ENCODE peak calls at places on chromosome 13, in nine cellular contexts. W is body of pancreas, P is fibroblast of pulmonary artery, Y is mammary epithelial cell, D is fibroblast of villous mesenchyme, A is Peyer's patch, C is heart right ventricle, O is foreskin fibroblast, R is uterus. I is an unnamed sample.

GRCh38 chr13:109567315-109567714 is 219.1 kb downstream of the IRS2 start:
- DNase-seq in W (no peak), A (no peak), D (no peak), R (no peak), C (no peak), O (peak), P (peak), Y (no peak), I (no peak)

GRCh38 chr13:114208134-114208533 is 26.6 kb upstream of the CDC16 start:
- DNase-seq in Y (no peak), A (no peak), O (no peak), D (no peak), C (no peak), P (no peak), R (no peak), W (no peak), I (no peak)

GRCh38 chr13:113110048-113110851 is 4.7 kb downstream of the F7 start:
- DNase-seq in O (no peak), D (no peak), A (no peak), C (no peak), Y (no peak), P (no peak), W (peak), R (no peak), I (no peak)

GRCh38 chr13:27006519-27007161 is 165.0 kb downstream of the USP12 start:
- DNase-seq in W (peak), P (peak), A (no peak), R (no peak), Y (peak), O (peak), C (no peak), D (peak), I (no peak)

GRCh38 chr13:42539670-42540069 is 34.3 kb upstream of the TNFSF11 start:
- DNase-seq in A (no peak), D (no peak), Y (peak), C (no peak), P (peak), W (no peak), O (no peak), R (no peak), I (no peak)

GRCh38 chr13:97367427-97367826 is 66.5 kb upstream of the RAP2A start:
- DNase-seq in C (no peak), O (peak), P (peak), Y (no peak), R (peak), D (peak), W (no peak), A (no peak), I (peak)

GRCh38 chr13:94400874-94401273 is 78.6 kb downstream of the DCT start:
- DNase-seq in D (no peak), W (no peak), C (no peak), O (no peak), R (no peak), Y (no peak), A (no peak), P (no peak), I (no peak)

GRCh38 chr13:79477968-79478367 is 3.0 kb upstream of the NDFIP2 start:
- DNase-seq in D (no peak), A (no peak), O (no peak), W (no peak), C (peak), R (no peak), P (no peak), Y (peak), I (no peak)

GRCh38 chr13:79812070-79812850 is 331.3 kb downstream of the NDFIP2 start:
- DNase-seq in R (no peak), C (no peak), W (no peak), O (no peak), D (no peak), Y (no peak), P (no peak), A (no peak), I (no peak)

GRCh38 chr13:113143466-113144254 is 14.8 kb upstream of the PROZ start:
- DNase-seq in W (no peak), C (no peak), O (no peak), D (no peak), Y (no peak), R (no peak), A (no peak), P (no peak), I (no peak)

GRCh38 chr13:50651916-50652315 is 191.6 kb downstream of the DLEU7 start:
- DNase-seq in Y (no peak), W (no peak), C (no peak), O (no peak), A (no peak), D (no peak), R (no peak), P (no peak), I (no peak)

GRCh38 chr13:36355632-36356031 is 9.4 kb upstream of the SPART start:
- DNase-seq in Y (no peak), A (no peak), C (no peak), P (no peak), D (no peak), W (no peak), R (no peak), O (no peak), I (no peak)

GRCh38 chr13:31951215-31951678 is 80.3 kb upstream of the FRY start:
- DNase-seq in D (no peak), Y (peak), O (peak), C (peak), W (peak), A (peak), P (no peak), R (no peak), I (no peak)

GRCh38 chr13:27704681-27705080 is 83.0 kb downstream of the POLR1D start:
- DNase-seq in A (no peak), O (no peak), Y (peak), C (no peak), P (no peak), R (no peak), D (peak), W (no peak), I (no peak)

DNA sequence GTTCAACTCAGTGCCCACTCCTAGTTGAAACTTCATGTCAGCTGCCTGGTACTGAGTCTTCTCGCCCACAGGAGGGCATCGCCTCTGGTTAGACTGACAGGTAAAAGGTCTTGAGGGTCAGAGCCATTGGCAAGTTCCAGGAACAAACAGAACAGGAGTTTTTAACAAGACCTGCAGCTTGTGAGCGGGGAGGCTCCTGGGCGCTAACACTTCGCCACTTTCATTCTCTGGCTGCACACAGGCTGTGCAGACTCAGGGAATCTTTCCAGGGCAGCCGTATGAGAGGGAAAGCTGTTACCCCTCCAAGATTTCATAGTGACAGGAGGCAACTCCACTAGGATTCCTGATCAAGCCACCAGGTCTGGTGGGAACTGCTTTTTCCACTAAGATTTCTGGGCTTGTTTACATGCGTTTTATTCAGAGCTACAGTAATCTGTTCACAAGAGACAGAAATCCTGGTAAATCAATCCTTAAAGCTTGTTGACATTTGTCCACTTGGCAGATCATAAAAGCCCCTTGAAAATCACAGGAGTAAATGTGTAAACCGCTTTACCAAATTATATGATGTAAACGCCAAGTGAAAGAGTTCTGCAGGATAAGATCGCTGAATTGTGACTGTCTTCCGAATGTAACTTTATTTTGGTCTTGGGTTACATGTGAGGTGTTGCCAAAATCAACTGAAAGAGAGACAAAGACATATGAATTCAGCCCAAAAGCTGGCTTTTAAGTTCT is 190.6 kb downstream of the MZT1 start:
- DNase-seq in Y (no peak), A (no peak), W (no peak), R (no peak), P (no peak), D (no peak), C (peak), O (no peak), I (no peak)
- H3K4me3 ChIP-seq in Y (no peak), A (no peak), W (no peak), R (no peak), P (no peak), D (no peak), C (no peak), O (no peak), I (no peak)

GRCh38 chr13:48303331-48304131 is at the start of gene RB1:
- DNase-seq in C (peak), O (peak), R (peak), D (peak), A (peak), P (peak), Y (peak), W (peak), I (peak)
- TF ChIP-seq CTCF in C (no peak), O (no peak), R (no peak), D (no peak), A (no peak), P (no peak), Y (no peak), W (peak), I (no peak)

GRCh38 chr13:46386996-46387851 is at the start of gene RUBCNL:
- DNase-seq in W (no peak), A (peak), O (no peak), C (no peak), D (no peak), Y (peak), P (no peak), R (peak), I (no peak)
- H3K4me3 ChIP-seq in W (peak), A (peak), O (peak), C (peak), D (peak), Y (peak), P (peak), R (peak), I (peak)

DNA sequence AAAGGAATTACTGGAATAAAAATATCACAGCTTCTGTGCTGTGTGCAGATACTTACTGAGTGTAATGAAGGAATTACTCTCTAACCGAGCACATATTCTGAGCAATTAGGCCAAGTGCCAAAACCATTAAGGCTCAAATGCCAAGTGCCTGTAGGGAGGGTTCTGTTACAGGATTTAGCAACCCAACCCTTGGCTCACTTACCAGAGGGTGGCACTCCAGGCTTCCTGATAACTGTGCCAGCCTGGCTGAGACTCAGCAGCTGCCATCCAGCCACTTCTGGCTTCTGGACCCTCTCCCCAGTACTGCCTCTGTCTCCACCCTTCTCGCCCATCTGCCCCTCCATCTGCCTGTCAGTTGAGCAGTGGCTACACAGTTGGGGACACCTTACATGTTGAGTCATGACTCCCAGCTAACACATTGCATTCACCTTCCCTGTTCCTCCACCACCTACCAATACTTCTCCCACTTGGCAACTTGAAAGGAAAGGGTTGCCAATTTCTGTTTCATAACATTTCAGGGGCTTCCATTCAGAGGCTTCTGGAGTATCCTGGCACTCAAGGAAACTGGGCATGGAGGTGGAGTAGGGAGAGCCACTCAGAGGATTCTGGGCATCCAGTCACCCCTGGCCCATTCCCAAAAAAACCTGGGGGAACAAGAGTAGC is 110.5 kb downstream of the COG6 start:
- DNase-seq in R (peak), O (no peak), C (peak), W (peak), D (peak), Y (peak), A (no peak), P (no peak), I (peak)
- TF ChIP-seq CTCF in R (no peak), O (no peak), C (peak), W (peak), D (peak), Y (peak), A (peak), P (peak), I (no peak)

DNA sequence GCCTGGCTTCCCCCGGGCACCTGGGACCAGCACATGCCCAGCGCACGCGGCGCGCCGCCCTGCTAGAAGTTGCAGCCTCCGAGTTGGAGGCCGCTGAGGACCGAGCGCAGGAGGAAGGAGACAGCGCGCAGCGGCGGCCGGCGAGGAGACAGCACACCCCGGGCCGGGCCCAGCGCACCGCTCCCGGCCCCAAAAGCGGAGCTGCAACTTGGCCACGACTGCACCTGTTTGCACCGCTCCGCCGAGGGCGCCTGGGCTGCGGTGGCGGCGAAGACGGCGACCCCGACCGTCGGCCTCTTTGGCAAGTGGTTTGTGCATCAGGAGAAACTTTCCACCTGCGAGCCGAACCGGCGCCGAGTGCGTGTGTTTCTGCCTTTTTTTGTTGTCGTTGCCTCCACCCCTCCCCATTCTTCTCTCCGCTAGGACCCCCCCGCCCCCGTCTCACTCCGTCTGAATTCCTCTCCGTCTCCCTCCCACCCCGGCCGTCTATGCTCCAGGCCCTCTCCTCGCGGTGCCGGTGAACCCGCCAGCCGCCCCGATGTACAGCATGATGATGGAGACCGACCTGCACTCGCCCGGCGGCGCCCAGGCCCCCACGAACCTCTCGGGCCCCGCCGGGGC is at the start of gene SOX1:
- DNase-seq in D (no peak), P (no peak), R (no peak), O (no peak), A (no peak), C (no peak), Y (no peak), W (no peak), I (no peak)
- H3K4me3 ChIP-seq in D (no peak), P (no peak), R (no peak), O (no peak), A (peak), C (peak), Y (no peak), W (no peak), I (peak)

GRCh38 chr13:82654143-82654542 is 1228.1 kb downstream of the SLITRK1 start:
- DNase-seq in D (no peak), Y (no peak), A (no peak), C (no peak), R (no peak), W (no peak), P (no peak), O (no peak), I (no peak)

GRCh38 chr13:82657471-82657870 is 1224.8 kb downstream of the SLITRK1 start:
- DNase-seq in W (no peak), A (no peak), D (no peak), O (no peak), C (no peak), Y (no peak), R (no peak), P (no peak), I (no peak)

GRCh38 chr13:82661126-82661525 is 1221.1 kb downstream of the SLITRK1 start:
- DNase-seq in D (no peak), R (no peak), Y (no peak), O (no peak), W (no peak), A (no peak), P (no peak), C (no peak), I (no peak)

GRCh38 chr13:82654851-82655517 is 1227.3 kb downstream of the SLITRK1 start:
- DNase-seq in P (peak), D (peak), W (peak), Y (peak), R (peak), C (peak), A (no peak), O (peak), I (peak)

DNA sequence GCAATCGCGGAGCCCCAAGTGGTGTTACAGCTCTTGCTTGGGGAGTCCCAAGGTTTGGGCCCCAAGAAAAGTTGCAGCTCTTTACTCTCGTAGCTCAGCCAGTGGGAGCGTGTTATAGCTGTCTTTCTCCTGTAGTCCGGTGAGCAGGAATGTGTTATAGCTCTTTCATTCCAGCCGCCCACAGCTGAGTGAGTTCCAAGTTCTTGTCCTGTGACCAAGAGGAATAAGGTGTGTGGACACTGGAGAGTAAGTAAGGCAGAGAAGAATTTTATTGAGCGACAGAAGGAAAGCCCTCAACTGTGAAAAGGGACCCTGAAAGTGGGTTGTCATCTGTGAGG is 1226.8 kb downstream of the SLITRK1 start:
- DNase-seq in P (no peak), C (no peak), D (no peak), R (no peak), Y (no peak), O (no peak), A (no peak), W (no peak), I (no peak)
- TF ChIP-seq CTCF in P (no peak), C (no peak), D (no peak), R (no peak), Y (no peak), O (no peak), A (no peak), W (no peak), I (no peak)

I was measured in astrocyte of the cerebellum.